ENCODE peak calls at places on chromosomes 6 and 20, in eight cellular contexts. C is GM12878; Q is heart right ventricle; F is Caco-2; X is CD8-positive, alpha-beta memory T cell; R is transverse colon; A is cardiac muscle cell; H is cardiac fibroblast. T is an unnamed sample.

GRCh38 chr20:37777556-37777955 is 83.7 kb downstream of the CTNNBL1 start:
- DNase-seq in X (no peak), A (no peak), Q (no peak), C (no peak), H (peak; percentile 35), F (no peak), R (no peak), T (no peak)

GRCh38 chr6:111804627-111805235 is 68.5 kb downstream of the FYN start:
- DNase-seq in C (peak; percentile 84), A (no peak), X (peak; percentile 63), Q (no peak), H (peak; percentile 87), F (no peak), R (peak; percentile 24), T (peak; percentile 42)

GRCh38 chr6:26155066-26155925 is 68.1 kb downstream of the HFE start:
- DNase-seq in F (peak; percentile 42), C (no peak), Q (peak; percentile 50), H (peak; percentile 24), A (peak; percentile 24), X (no peak), R (peak; percentile 52), T (no peak)

GRCh38 chr20:11585752-11586352 is 331.8 kb upstream of the BTBD3 start:
- DNase-seq in A (peak; percentile 29), C (no peak), H (peak; percentile 19), X (no peak), F (peak; percentile 24), Q (no peak), R (no peak), T (no peak)

GRCh38 chr6:153947817-153948447 is 91.1 kb upstream of the OPRM1 start:
- DNase-seq in Q (no peak), A (peak; percentile 65), X (no peak), H (peak; percentile 37), C (no peak), R (no peak), F (peak; percentile 55), T (no peak)

GRCh38 chr20:11718474-11719094 is 199.1 kb upstream of the BTBD3 start:
- DNase-seq in Q (no peak), X (no peak), H (no peak), C (no peak), F (no peak), R (no peak), A (no peak), T (no peak)

GRCh38 chr20:25065625-25066338 is 7.8 kb upstream of the ACSS1 start:
- DNase-seq in X (peak; percentile 55), F (peak; percentile 77), C (peak; percentile 42), A (no peak), R (peak; percentile 72), H (peak; percentile 71), Q (peak; percentile 37), T (peak; percentile 69)

GRCh38 chr6:45569210-45569945 is 191.6 kb upstream of the SUPT3H start:
- DNase-seq in H (no peak), A (no peak), C (no peak), R (no peak), F (no peak), Q (peak; percentile 40), X (no peak), T (no peak)

GRCh38 chr6:109381007-109381746 is 1.1 kb downstream of the CD164 start:
- DNase-seq in R (no peak), Q (no peak), X (no peak), F (no peak), H (no peak), C (no peak), A (peak; percentile 4), T (no peak)

GRCh38 chr20:61980647-61981583 is 84.8 kb downstream of the TAF4 start:
- DNase-seq in H (peak; percentile 18), C (no peak), F (peak; percentile 63), X (no peak), Q (peak; percentile 40), R (no peak), A (peak; percentile 36), T (no peak)

GRCh38 chr6:157763894-157764345 is 59.1 kb upstream of the SNX9 start:
- DNase-seq in H (no peak), Q (no peak), A (no peak), X (no peak), C (peak; percentile 56), F (no peak), R (no peak), T (no peak)

DNA sequence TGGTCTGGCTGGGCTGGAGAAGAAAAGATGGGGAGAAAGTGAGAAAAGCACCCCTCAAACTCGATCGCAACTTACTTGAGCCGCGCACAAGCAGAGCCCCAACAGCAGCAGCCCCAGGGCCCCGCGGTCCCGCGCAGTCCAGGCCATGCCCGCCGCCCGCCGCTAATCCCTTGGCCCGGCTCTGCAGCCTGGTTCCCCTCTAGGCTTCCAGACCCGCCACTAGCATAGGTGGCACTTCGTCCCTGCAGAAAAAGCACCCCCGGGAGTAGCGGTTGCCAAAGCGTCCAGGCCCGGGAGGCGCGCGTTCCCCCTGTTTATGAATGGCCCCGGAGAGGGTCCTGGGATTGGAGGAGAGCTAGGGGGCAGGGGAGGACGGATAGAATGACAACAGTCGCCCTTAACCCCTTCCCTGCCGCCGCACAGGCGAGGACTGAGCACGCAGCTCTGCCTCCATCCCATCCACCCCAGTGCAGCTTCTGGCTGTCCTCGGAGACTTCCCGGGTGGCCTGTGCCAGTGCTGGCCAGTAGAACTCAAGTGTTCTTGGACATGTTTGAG is 19.9 kb downstream of the COL9A1 start:
- DNase-seq in A (peak; percentile 75), C (no peak), R (no peak), X (no peak), F (no peak), H (no peak), Q (no peak), T (no peak)
- H3K4me3 ChIP-seq in A (peak overlapping the region; percentile 19), C (no peak overlapping the region), R (peak overlapping the region; percentile 22), X (no peak overlapping the region), F (no peak overlapping the region), H (no peak overlapping the region), Q (no peak overlapping the region), T (no peak overlapping the region)

DNA sequence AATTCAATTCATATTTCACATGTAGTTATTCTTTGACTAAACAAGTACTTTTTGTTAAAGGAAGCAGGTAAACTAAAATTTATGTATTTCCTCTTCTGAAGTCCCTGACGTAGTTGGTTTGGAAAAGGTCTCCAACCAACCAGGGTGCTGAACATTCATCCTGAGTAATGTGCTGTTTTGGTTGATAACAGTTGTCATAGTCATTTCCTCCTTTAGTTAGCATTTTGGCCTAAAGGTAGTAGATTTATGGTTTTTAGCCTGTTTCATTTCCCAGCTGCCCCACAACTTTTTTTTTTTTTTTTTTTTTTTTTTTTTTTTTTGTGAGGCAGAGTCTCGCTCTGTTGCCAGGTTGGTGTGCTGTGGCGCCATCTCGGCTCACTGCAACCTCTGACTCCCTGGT is 382.8 kb upstream of the FLRT3 start:
- DNase-seq in R (no peak), A (no peak), F (no peak), C (no peak), H (no peak), X (no peak), Q (no peak), T (no peak)
- H3K4me3 ChIP-seq in R (no peak overlapping the region), A (no peak overlapping the region), F (no peak overlapping the region), C (no peak overlapping the region), H (no peak overlapping the region), X (no peak overlapping the region), Q (no peak overlapping the region), T (no peak overlapping the region)

DNA sequence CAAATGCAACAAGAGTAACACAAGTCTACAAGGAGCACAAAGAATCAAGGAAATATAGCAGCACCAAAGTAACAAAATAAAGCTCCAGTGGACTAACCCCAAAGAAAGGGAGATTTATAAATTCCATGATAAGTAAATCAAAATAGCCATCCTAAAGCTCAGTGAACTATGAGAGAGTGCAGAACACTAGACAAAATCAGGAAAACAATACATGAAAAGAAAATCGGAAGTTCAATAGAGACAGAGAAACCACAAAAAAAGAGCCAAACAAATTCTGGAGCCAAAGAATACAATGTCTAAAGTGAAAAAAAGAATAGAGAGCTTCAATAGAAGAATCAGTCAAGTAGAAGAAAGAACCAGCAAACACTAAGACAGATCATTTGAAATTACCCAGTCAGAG is 247.3 kb upstream of the TENT5A start:
- DNase-seq in R (no peak), X (no peak), Q (no peak), A (no peak), H (no peak), C (no peak), F (no peak), T (no peak)
- H3K4me3 ChIP-seq in R (no peak overlapping the region), X (no peak overlapping the region), Q (no peak overlapping the region), A (no peak overlapping the region), H (no peak overlapping the region), C (no peak overlapping the region), F (no peak overlapping the region), T (no peak overlapping the region)

DNA sequence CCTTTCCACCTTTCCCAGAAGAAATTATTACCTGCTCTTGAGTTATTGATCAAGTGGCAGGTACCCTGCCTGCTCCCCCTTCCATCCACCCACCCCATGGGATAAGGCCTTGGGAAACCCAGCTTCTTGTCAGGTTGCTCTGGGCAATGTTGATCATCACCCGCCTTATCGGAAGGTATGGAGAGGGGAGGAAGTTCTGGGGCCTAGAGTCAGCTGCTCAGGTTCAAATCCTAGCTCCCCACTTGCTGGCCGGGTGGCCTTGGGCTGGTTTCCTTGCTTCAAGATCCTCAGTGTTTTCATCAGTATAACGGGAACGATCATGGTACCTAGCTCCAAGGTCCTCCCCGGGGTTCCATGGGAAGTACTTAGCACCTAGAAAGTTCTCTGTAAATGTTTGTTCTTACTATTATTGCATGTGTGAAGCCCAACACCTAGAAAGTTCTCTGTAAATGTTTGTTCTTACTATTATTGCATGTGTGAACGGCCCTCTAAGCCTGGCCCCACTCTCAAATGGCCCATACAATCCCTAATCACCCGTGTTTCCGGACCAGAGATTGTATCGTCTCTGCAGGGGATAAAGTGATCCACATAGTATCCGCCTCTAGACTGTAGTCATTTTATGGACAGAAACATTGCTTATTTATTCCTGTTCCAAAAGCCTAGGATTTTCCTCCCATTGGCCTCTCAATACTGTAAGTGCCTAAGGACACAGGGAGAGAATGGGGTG is 1.1 kb upstream of the PREX1 start:
- DNase-seq in X (no peak), Q (no peak), R (no peak), A (no peak), H (no peak), C (no peak), F (no peak), T (no peak)
- H3K4me3 ChIP-seq in X (no peak overlapping the region), Q (peak overlapping the region; percentile 24), R (peak overlapping the region; percentile 59), A (peak overlapping the region; percentile 53), H (peak overlapping the region; percentile 58), C (peak overlapping the region; percentile 62), F (peak overlapping the region; percentile 64), T (no peak overlapping the region)

DNA sequence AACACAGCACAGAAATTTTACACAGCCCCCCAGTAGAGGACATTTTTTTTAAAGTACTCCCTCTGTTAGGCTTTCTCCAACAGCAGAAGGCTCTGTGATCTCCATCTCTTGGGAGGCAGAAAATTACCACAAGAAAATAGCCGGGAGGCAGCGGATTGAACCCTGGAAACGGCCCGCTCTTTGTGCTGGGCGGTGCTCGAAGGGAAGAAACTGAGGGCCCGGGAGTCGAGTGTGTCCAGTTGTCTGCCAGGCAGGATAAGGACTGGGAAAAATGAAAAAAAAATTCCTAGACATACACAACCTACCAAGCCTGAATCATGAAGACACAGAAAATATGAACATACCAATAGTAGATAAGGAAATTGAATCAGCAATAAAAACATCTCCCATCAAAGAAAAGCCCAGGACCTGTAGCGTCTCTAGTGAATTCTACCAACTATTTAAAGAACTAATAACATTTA is 31.5 kb downstream of the POM121L2 start:
- DNase-seq in A (no peak), H (no peak), R (no peak), Q (no peak), C (no peak), F (no peak), X (no peak), T (no peak)
- H3K4me3 ChIP-seq in A (peak overlapping the region; percentile 31), H (peak overlapping the region; percentile 41), R (no peak overlapping the region), Q (no peak overlapping the region), C (peak overlapping the region; percentile 66), F (peak overlapping the region; percentile 42), X (no peak overlapping the region), T (no peak overlapping the region)